ENCODE peak calls at places on chromosomes 6 and 20, in ten cellular contexts. L is EL; T is stromal cell of bone marrow; B is T follicular helper cell; S is stimulated activated CD4-positive, alpha-beta T cell treated with anti-CD3 and anti-CD28 coated beads, Interleukin-2, amount 100 ng/mL, for 24 hours; Z is progenitor cell of endocrine pancreas; J is dermis blood vessel endothelial cell; X is GM23248; Y is fibroblast of the conjunctiva; V is NCI-H1694 treated with DMSO at 0.1 percent for 48 hours. D is an unnamed sample.

GRCh38 chr6:117601811-117602150 is 530 bp downstream of the GOPC start:
- DNase-seq in L (no peak), T (no peak), B (no peak), S (peak; percentile 32), Z (no peak), J (no peak), X (no peak), Y (no peak), V (no peak), D (no peak)

GRCh38 chr20:9052136-9052535 is 16.8 kb upstream of the PLCB4 start:
- DNase-seq in L (no peak), T (no peak), B (no peak), S (no peak), Z (no peak), J (no peak), X (no peak), Y (no peak), V (no peak), D (no peak)

GRCh38 chr6:158654498-158654897 is 4.6 kb downstream of the SYTL3 start:
- DNase-seq in L (peak; percentile 90), T (peak; percentile 74), B (no peak), S (no peak), Z (no peak), J (peak; percentile 38), X (peak; percentile 97), Y (no peak), V (peak; percentile 30), D (no peak)

GRCh38 chr6:36911946-36912555 is 26.3 kb downstream of the C6orf89 start:
- DNase-seq in L (no peak), T (no peak), B (no peak), S (peak; percentile 51), Z (no peak), J (peak; percentile 65), X (no peak), Y (no peak), V (no peak), D (no peak)

GRCh38 chr6:97669191-97669651 is 386.2 kb upstream of the MMS22L start:
- DNase-seq in L (peak; percentile 3), T (peak; percentile 2), B (no peak), S (no peak), Z (no peak), J (no peak), X (peak; percentile 46), Y (no peak), V (no peak), D (no peak)

GRCh38 chr6:119575721-119576120 is 226.2 kb upstream of the MAN1A1 start:
- DNase-seq in L (peak; percentile 89), T (peak; percentile 54), B (no peak), S (no peak), Z (no peak), J (no peak), X (peak; percentile 87), Y (no peak), V (no peak), D (no peak)

GRCh38 chr6:69378326-69378725 is 418.5 kb downstream of the LMBRD1 start:
- DNase-seq in L (no peak), T (no peak), B (no peak), S (no peak), Z (no peak), J (no peak), X (no peak), Y (no peak), V (no peak), D (no peak)

GRCh38 chr6:51147756-51148155 is 329.1 kb downstream of the TFAP2B start:
- DNase-seq in L (no peak), T (no peak), B (no peak), S (no peak), Z (no peak), J (no peak), X (no peak), Y (no peak), V (no peak), D (no peak)

GRCh38 chr6:112485813-112486212 is 138.7 kb downstream of the RFPL4B start:
- DNase-seq in L (peak; percentile 28), T (peak; percentile 66), B (no peak), S (no peak), Z (no peak), J (peak; percentile 50), X (peak; percentile 47), Y (no peak), V (no peak), D (no peak)